ENCODE peak calls at places on chromosome X, in seven cellular contexts. P is mammary epithelial cell, J is ovary, X is left ventricle myocardium inferior, O is H9, G is uterus, C is right lobe of liver. F is an unnamed sample.

GRCh38 chrX:123833387-123833786 is 26.5 kb upstream of the XIAP start:
- DNase-seq in J (peak; percentile 22), C (peak; percentile 32), G (peak; percentile 29), X (no peak), O (peak; percentile 50), P (peak; percentile 42), F (no peak)

GRCh38 chrX:18725316-18725943 is 18.0 kb downstream of the PPEF1 start:
- DNase-seq in P (no peak), O (peak; percentile 36), C (no peak), X (no peak), G (no peak), J (no peak), F (no peak)

GRCh38 chrX:17750436-17750835 is 13.1 kb downstream of the SCML1 start:
- DNase-seq in O (no peak), C (no peak), X (no peak), P (no peak), J (no peak), G (no peak), F (no peak)

GRCh38 chrX:32116047-32116446 is 1044.2 kb upstream of the FTHL17 start:
- DNase-seq in J (no peak), O (no peak), G (no peak), X (no peak), C (no peak), P (no peak), F (no peak)

GRCh38 chrX:104284407-104285000 is 29.8 kb upstream of the ESX1 start:
- DNase-seq in G (peak; percentile 30), C (no peak), O (no peak), X (no peak), J (no peak), P (peak; percentile 15), F (no peak)

GRCh38 chrX:121349263-121349662 is 301.9 kb downstream of the GLUD2 start:
- DNase-seq in X (no peak), G (no peak), O (no peak), C (no peak), P (no peak), J (no peak), F (no peak)

GRCh38 chrX:73765776-73766465 is 202.9 kb downstream of the CHIC1 start:
- DNase-seq in X (no peak), J (no peak), G (no peak), C (peak; percentile 32), P (no peak), O (no peak), F (no peak)

GRCh38 chrX:105463483-105463882 is 243.0 kb upstream of the TEX13A start:
- DNase-seq in X (no peak), J (no peak), G (no peak), O (no peak), P (peak; percentile 83), C (no peak), F (no peak)

GRCh38 chrX:123475068-123475724 is 257.7 kb downstream of the THOC2 start:
- DNase-seq in O (no peak), P (peak; percentile 24), G (no peak), J (no peak), C (no peak), X (no peak), F (no peak)

GRCh38 chrX:103101280-103102042 is 8.5 kb upstream of the NXF3 start:
- DNase-seq in C (no peak), G (no peak), J (no peak), X (no peak), O (no peak), P (no peak), F (no peak)

GRCh38 chrX:68114573-68115199 is 318.6 kb downstream of the OPHN1 start:
- DNase-seq in O (no peak), X (no peak), P (peak; percentile 69), G (no peak), C (no peak), J (no peak), F (no peak)

GRCh38 chrX:49901068-49901467 is 21.3 kb upstream of the CLCN5 start:
- DNase-seq in P (no peak), G (no peak), O (no peak), X (no peak), C (no peak), J (no peak), F (no peak)

GRCh38 chrX:15349046-15349445 is 13.7 kb upstream of the PIGA start:
- DNase-seq in O (peak; percentile 51), J (peak; percentile 31), P (peak; percentile 64), G (no peak), X (no peak), C (no peak), F (no peak)

GRCh38 chrX:1391370-1391706 is 575 bp downstream of the SLC25A6 start:
- DNase-seq in C (peak; percentile 93), P (no peak), O (no peak), G (no peak), J (peak; percentile 94), X (no peak), F (no peak)

GRCh38 chrX:19888419-19888879 is 1.0 kb upstream of the SH3KBP1 start:
- DNase-seq in J (no peak), O (no peak), X (no peak), P (peak; percentile 75), C (no peak), G (peak; percentile 39), F (no peak)

GRCh38 chrX:76148011-76148665 is 24.7 kb upstream of the PBDC1 start:
- DNase-seq in J (no peak), X (no peak), O (no peak), P (peak; percentile 53), G (peak; percentile 22), C (no peak), F (no peak)

GRCh38 chrX:110226931-110227330 is 91.0 kb downstream of the AMMECR1 start:
- DNase-seq in G (no peak), X (no peak), J (no peak), O (no peak), C (no peak), P (no peak), F (no peak)

GRCh38 chrX:85037114-85037513 is 33.4 kb downstream of the APOOL start:
- DNase-seq in P (peak; percentile 27), O (no peak), J (no peak), X (no peak), C (no peak), G (no peak), F (no peak)

GRCh38 chrX:12788645-12789044 is 2.6 kb upstream of the PRPS2 start:
- DNase-seq in C (no peak), P (no peak), O (no peak), G (no peak), J (no peak), X (no peak), F (no peak)

GRCh38 chrX:6149231-6149870 is 79.3 kb downstream of the NLGN4X start:
- DNase-seq in O (no peak), G (no peak), P (peak; percentile 21), X (no peak), C (no peak), J (no peak), F (no peak)

DNA sequence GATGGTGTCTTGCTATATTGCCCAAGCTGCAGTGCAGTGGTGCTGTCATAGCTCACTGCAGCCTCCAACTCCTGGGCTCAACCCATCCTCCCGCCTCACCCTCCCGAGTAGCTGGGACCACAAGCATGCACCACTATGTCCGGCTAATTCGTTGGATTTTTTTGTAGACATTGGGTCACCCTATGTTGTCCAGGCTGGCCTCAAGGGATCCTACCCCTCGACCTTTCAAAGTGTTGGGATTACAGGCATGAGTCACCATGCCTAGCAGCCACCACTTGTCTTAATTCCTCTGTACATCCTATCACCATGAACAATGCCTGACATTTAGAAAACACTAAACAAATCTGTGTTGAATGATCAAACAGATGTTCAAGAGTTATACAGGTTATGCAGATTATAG is 76.7 kb downstream of the NLGN4X start:
- DNase-seq in X (no peak), P (no peak), G (no peak), O (no peak), C (no peak), J (no peak), F (no peak)
- H3K4me1 ChIP-seq in X (no peaks in the 10 kb centered on the region), P (no peaks in the 10 kb centered on the region), G (no peaks in the 10 kb centered on the region), O (no peaks in the 10 kb centered on the region), C (no peaks in the 10 kb centered on the region), J (no peaks in the 10 kb centered on the region), F (no peaks in the 10 kb centered on the region)

GRCh38 chrX:118730500-118731247 is 3.3 kb downstream of the IL13RA1 start:
- DNase-seq in X (no peak), C (no peak), G (no peak), O (no peak), J (no peak), P (peak; percentile 58), F (no peak)
- H3K27ac ChIP-seq in X (no peak overlapping the region), C (peak overlapping the region; percentile 15), G (no peak overlapping the region), O (no peak overlapping the region), J (no peak overlapping the region), P (no peak overlapping the region), F (peak overlapping the region; percentile 92)

GRCh38 chrX:146755214-146755613 is 54.4 kb upstream of the CXorf51B start:
- DNase-seq in P (no peak), X (no peak), C (no peak), O (no peak), G (no peak), J (no peak), F (no peak)
- H3K9me3 ChIP-seq in P (peaks cover 9% of the 10 kb centered on the region), X (no peaks in the 10 kb centered on the region), C (no peaks in the 10 kb centered on the region), O (peaks cover 12% of the 10 kb centered on the region), G (no peaks in the 10 kb centered on the region), J (no peaks in the 10 kb centered on the region), F (no peaks in the 10 kb centered on the region)

GRCh38 chrX:41095174-41095573 is 9.9 kb downstream of the USP9X start:
- DNase-seq in X (no peak), O (no peak), G (no peak), P (no peak), C (no peak), J (no peak), F (no peak)

GRCh38 chrX:41092776-41093175 is 7.5 kb downstream of the USP9X start:
- DNase-seq in X (no peak), O (no peak), C (no peak), G (no peak), J (no peak), P (no peak), F (no peak)

GRCh38 chrX:41087219-41087618 is 2.0 kb downstream of the USP9X start:
- DNase-seq in P (peak; percentile 9), G (no peak), J (no peak), X (no peak), C (no peak), O (no peak), F (no peak)

GRCh38 chrX:41086627-41086932 is 1.3 kb downstream of the USP9X start:
- DNase-seq in G (no peak), J (no peak), X (no peak), O (no peak), P (no peak), C (no peak), F (no peak)

DNA sequence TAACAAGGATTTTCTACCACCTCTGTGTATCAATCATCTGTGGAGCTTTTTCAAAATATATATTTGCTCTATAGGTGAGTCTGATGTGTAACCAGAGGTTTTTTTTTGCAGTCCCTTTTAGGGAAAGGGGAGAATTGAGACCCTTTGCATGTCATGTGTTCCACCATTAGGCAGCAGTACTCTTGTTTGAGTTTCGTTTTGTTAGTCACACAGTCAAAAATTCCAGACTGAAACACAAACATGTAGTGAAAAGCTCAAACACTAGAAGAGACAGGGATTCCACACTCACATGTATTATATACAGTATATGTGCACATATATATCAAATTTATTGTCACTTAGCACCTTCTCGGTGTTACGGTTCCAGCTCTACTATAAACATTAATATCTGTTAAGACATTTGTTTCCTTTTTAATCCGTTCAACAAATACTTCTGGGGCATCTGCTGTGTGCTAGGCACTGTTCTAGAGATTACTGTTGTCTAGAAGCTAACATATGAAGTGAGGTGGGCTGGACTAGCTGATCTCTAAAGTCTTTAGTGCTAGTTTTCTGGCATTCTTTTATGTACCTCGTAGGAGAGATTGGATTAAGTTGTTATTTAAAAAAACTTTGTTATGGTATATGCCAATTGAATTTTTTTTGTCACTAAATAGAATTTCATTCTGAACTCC is 5.5 kb downstream of the USP9X start:
- DNase-seq in C (no peak), O (no peak), J (no peak), P (peak; percentile 48), X (no peak), G (no peak), F (no peak)
- H3K4me1 ChIP-seq in C (no peaks in the 10 kb centered on the region), O (peaks cover 4% of the 10 kb centered on the region), J (no peaks in the 10 kb centered on the region), P (peaks cover 4% of the 10 kb centered on the region), X (peaks cover 83% of the 10 kb centered on the region), G (no peaks in the 10 kb centered on the region), F (peaks cover 5% of the 10 kb centered on the region)

F was measured in aorta.